ENCODE peak calls at places on chromosomes 4 and X, in five cellular contexts. One of them, this sample, is unnamed.

GRCh38 chr4:101277661-101278060 is 69.7 kb downstream of the PPP3CA start:
- DNase-seq in fibroblast of lung: peak
- DNase-seq in BJ: no peak
- DNase-seq in colonic mucosa: no peak
- DNase-seq in fibroblast of pulmonary artery: peak
- DNase-seq in this sample: no peak

GRCh38 chr4:177118596-177118995 is 191.1 kb upstream of the NEIL3 start:
- DNase-seq in fibroblast of pulmonary artery: peak
- DNase-seq in colonic mucosa: no peak
- DNase-seq in BJ: peak
- DNase-seq in fibroblast of lung: peak
- DNase-seq in this sample: no peak

GRCh38 chr4:139633661-139634060 is 32.0 kb upstream of the MGST2 start:
- DNase-seq in fibroblast of lung: peak
- DNase-seq in colonic mucosa: no peak
- DNase-seq in fibroblast of pulmonary artery: peak
- DNase-seq in BJ: no peak
- DNase-seq in this sample: no peak

GRCh38 chrX:38664285-38664684 is 102.9 kb downstream of the TSPAN7 start:
- DNase-seq in fibroblast of lung: peak
- DNase-seq in fibroblast of pulmonary artery: peak
- DNase-seq in BJ: no peak
- DNase-seq in colonic mucosa: peak
- DNase-seq in this sample: peak

GRCh38 chr4:16597829-16598228 is 300.6 kb downstream of the LDB2 start:
- DNase-seq in fibroblast of pulmonary artery: peak
- DNase-seq in colonic mucosa: no peak
- DNase-seq in fibroblast of lung: peak
- DNase-seq in BJ: no peak
- DNase-seq in this sample: peak

GRCh38 chrX:37603938-37604409 is 32.5 kb downstream of the LANCL3 start:
- DNase-seq in fibroblast of lung: peak
- DNase-seq in BJ: no peak
- DNase-seq in fibroblast of pulmonary artery: no peak
- DNase-seq in colonic mucosa: no peak
- DNase-seq in this sample: no peak

GRCh38 chrX:8724176-8724757 is 7.7 kb downstream of the ANOS1 start:
- DNase-seq in fibroblast of lung: no peak
- DNase-seq in BJ: no peak
- DNase-seq in fibroblast of pulmonary artery: no peak
- DNase-seq in colonic mucosa: no peak
- DNase-seq in this sample: no peak

GRCh38 chr4:187286536-187286935 is 562.9 kb upstream of the FAT1 start:
- DNase-seq in colonic mucosa: no peak
- DNase-seq in fibroblast of lung: peak
- DNase-seq in fibroblast of pulmonary artery: no peak
- DNase-seq in BJ: no peak
- DNase-seq in this sample: no peak

GRCh38 chrX:9566150-9566621 is 101.3 kb downstream of the TBL1X start:
- DNase-seq in colonic mucosa: peak
- DNase-seq in BJ: peak
- DNase-seq in fibroblast of pulmonary artery: peak
- DNase-seq in fibroblast of lung: peak
- DNase-seq in this sample: peak

GRCh38 chrX:153766098-153766817 is 2.2 kb downstream of the PLXNB3 start:
- DNase-seq in colonic mucosa: no peak
- DNase-seq in BJ: peak
- DNase-seq in fibroblast of pulmonary artery: peak
- DNase-seq in fibroblast of lung: peak
- DNase-seq in this sample: peak

GRCh38 chr4:76732246-76732645 is 165.7 kb downstream of the SOWAHB start:
- DNase-seq in fibroblast of lung: no peak
- DNase-seq in colonic mucosa: no peak
- DNase-seq in fibroblast of pulmonary artery: no peak
- DNase-seq in BJ: no peak
- DNase-seq in this sample: no peak

GRCh38 chr4:83241132-83241531 is 43.5 kb downstream of the COQ2 start:
- DNase-seq in BJ: no peak
- DNase-seq in colonic mucosa: no peak
- DNase-seq in fibroblast of pulmonary artery: no peak
- DNase-seq in fibroblast of lung: no peak
- DNase-seq in this sample: no peak

DNA sequence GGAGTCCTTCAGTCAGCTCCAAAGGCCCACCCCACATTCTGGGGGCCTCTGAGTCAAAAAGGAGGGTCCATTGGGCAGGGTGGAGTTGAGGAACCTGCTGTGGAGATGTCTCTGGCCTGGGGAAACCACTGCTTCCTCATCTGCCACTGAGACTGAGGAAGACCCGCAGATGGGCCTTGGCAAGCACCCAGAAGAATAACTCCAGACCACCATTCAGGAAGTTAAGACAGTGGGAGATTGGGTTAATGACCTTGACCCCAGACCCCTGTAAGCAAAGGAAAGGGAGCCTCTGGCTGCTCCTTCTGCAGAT is 8.1 kb upstream of the HSD17B10 start:
- DNase-seq in BJ: no peak
- DNase-seq in fibroblast of pulmonary artery: no peak
- DNase-seq in colonic mucosa: no peak
- DNase-seq in fibroblast of lung: no peak
- DNase-seq in this sample: no peak
- H3K4me3 ChIP-seq in BJ: no peak
- H3K4me3 ChIP-seq in fibroblast of pulmonary artery: no peak
- H3K4me3 ChIP-seq in colonic mucosa: no peak
- H3K4me3 ChIP-seq in fibroblast of lung: no peak
- H3K4me3 ChIP-seq in this sample: no peak

DNA sequence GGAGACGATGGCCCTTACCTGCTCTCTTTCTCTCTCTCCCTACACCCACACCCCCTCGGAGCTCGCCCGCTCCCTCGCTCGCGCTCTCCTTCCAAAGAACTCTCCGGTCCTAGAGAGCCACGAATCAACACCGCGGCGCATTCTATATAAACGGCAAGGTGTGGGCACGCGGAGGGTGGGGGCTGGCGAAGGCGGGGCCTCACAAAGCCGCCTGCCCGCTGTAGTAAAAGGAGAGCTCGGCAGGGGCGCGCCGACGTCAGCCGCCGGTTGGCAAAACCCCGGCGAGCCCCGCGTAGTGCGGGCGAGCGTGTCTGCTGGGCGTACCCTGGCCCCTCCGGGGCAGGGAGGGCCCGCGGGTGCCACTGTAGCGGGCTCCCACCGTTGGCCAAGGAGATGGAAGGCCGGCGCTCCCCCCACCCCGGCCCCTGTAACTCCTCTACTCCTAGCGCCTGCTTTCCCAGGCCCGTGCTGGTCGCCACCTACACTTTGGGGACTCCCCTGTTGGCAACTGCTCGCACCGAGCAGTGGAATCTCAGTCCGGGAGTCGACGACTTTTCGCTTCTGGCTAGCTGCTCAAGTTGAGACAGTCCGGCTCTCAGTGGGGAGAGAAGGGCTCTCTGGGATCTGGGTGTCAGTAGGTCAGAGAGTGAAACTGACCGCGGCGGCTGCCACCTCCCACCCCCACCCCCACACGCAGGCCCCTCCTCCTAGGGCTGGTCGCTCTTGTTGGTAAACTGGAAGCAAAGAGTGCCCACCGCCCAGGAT is 325.5 kb upstream of the F9 start:
- DNase-seq in fibroblast of lung: peak
- DNase-seq in colonic mucosa: peak
- DNase-seq in BJ: no peak
- DNase-seq in fibroblast of pulmonary artery: no peak
- DNase-seq in this sample: no peak
- H3K4me3 ChIP-seq in fibroblast of lung: peak
- H3K4me3 ChIP-seq in colonic mucosa: peak
- H3K4me3 ChIP-seq in BJ: peak
- H3K4me3 ChIP-seq in fibroblast of pulmonary artery: peak
- H3K4me3 ChIP-seq in this sample: peak

GRCh38 chr4:145153904-145154298 is 26.5 kb downstream of the OTUD4 start:
- DNase-seq in fibroblast of lung: no peak
- DNase-seq in fibroblast of pulmonary artery: no peak
- DNase-seq in BJ: no peak
- DNase-seq in colonic mucosa: no peak
- DNase-seq in this sample: no peak
- H3K4me3 ChIP-seq in fibroblast of lung: no peak
- H3K4me3 ChIP-seq in fibroblast of pulmonary artery: no peak
- H3K4me3 ChIP-seq in BJ: no peak
- H3K4me3 ChIP-seq in colonic mucosa: no peak
- H3K4me3 ChIP-seq in this sample: no peak

GRCh38 chr4:152041304-152041703 is 280.5 kb upstream of the GATB start:
- DNase-seq in fibroblast of lung: no peak
- DNase-seq in fibroblast of pulmonary artery: no peak
- DNase-seq in colonic mucosa: no peak
- DNase-seq in BJ: no peak
- DNase-seq in this sample: no peak
- H3K4me3 ChIP-seq in fibroblast of lung: no peak
- H3K4me3 ChIP-seq in fibroblast of pulmonary artery: no peak
- H3K4me3 ChIP-seq in colonic mucosa: no peak
- H3K4me3 ChIP-seq in BJ: no peak
- H3K4me3 ChIP-seq in this sample: no peak

GRCh38 chr4:123554263-123554662 is 157.7 kb downstream of the SPRY1 start:
- DNase-seq in fibroblast of lung: no peak
- DNase-seq in colonic mucosa: no peak
- DNase-seq in BJ: no peak
- DNase-seq in fibroblast of pulmonary artery: no peak
- DNase-seq in this sample: no peak

GRCh38 chr4:123555500-123556273 is 159.1 kb downstream of the SPRY1 start:
- DNase-seq in BJ: peak
- DNase-seq in colonic mucosa: peak
- DNase-seq in fibroblast of lung: peak
- DNase-seq in fibroblast of pulmonary artery: peak
- DNase-seq in this sample: peak

GRCh38 chr4:123553733-123554132 is 157.1 kb downstream of the SPRY1 start:
- DNase-seq in colonic mucosa: no peak
- DNase-seq in fibroblast of pulmonary artery: no peak
- DNase-seq in fibroblast of lung: no peak
- DNase-seq in BJ: no peak
- DNase-seq in this sample: no peak

GRCh38 chr4:123556526-123556925 is 159.9 kb downstream of the SPRY1 start:
- DNase-seq in colonic mucosa: no peak
- DNase-seq in fibroblast of lung: no peak
- DNase-seq in BJ: no peak
- DNase-seq in fibroblast of pulmonary artery: no peak
- DNase-seq in this sample: no peak

GRCh38 chr4:123554819-123555499 is 158.4 kb downstream of the SPRY1 start:
- DNase-seq in fibroblast of lung: no peak
- DNase-seq in fibroblast of pulmonary artery: no peak
- DNase-seq in BJ: no peak
- DNase-seq in colonic mucosa: peak
- DNase-seq in this sample: no peak
- H3K4me3 ChIP-seq in fibroblast of lung: no peak
- H3K4me3 ChIP-seq in fibroblast of pulmonary artery: no peak
- H3K4me3 ChIP-seq in BJ: no peak
- H3K4me3 ChIP-seq in colonic mucosa: no peak
- H3K4me3 ChIP-seq in this sample: peak

DNA sequence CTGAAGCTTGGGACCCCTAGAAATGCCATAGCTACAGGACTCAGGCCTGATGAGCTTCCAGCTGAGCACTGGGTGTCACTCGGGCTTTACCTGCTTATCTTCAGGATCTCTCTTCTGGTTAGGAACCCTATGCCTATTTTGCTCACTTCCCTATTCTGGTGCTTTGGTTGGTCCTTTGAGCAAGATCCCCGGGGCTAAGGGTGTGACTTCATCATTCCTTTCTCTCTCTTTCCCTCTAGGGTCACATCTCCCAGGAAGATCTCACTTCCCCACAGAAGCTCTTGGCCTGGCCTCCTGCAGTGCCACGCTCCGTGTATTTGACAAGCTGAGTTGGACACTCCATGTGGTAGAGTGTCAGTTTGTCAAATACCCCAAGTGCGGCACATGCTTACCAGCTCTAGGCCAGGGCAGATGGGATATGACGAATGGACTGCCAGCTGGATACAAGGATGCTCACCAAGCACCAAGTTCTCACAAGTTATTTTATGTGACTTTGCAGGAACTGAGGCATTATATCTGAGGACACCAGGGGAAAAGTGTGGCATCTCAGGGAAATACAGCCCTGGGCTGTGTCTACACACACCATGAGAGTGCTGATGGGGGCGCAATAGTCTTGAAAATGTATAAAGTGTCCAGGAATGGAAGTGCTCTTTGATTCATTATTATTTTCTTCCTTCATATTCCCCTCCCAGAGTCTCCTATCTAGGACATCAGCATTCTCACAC is 21.1 kb downstream of the VSIG4 start:
- DNase-seq in BJ: no peak
- DNase-seq in fibroblast of lung: no peak
- DNase-seq in fibroblast of pulmonary artery: no peak
- DNase-seq in colonic mucosa: no peak
- DNase-seq in this sample: no peak
- H3K4me3 ChIP-seq in BJ: no peak
- H3K4me3 ChIP-seq in fibroblast of lung: no peak
- H3K4me3 ChIP-seq in fibroblast of pulmonary artery: no peak
- H3K4me3 ChIP-seq in colonic mucosa: no peak
- H3K4me3 ChIP-seq in this sample: no peak

DNA sequence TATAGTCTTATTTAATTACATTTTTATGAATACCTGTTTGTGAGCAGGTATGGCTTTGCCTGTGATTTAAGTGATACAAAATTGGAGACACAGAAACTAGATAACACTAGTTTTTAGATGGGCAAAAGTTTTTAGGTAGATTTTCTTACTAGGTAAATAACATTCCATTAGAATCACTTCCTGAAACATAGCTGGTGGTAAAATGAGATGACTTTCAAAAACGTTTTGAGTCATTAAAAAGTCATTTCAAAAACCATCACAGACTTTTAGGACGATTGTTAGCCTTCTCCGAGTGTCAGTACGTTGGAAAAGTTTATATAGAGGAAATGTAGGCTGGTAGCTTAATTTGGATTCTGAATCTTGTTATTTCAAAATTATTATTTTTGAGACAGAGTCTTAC is 18.3 kb downstream of the PTTG2 start:
- DNase-seq in BJ: no peak
- DNase-seq in fibroblast of pulmonary artery: no peak
- DNase-seq in colonic mucosa: no peak
- DNase-seq in fibroblast of lung: peak
- DNase-seq in this sample: no peak
- H3K4me3 ChIP-seq in BJ: peak
- H3K4me3 ChIP-seq in fibroblast of pulmonary artery: peak
- H3K4me3 ChIP-seq in colonic mucosa: no peak
- H3K4me3 ChIP-seq in fibroblast of lung: peak
- H3K4me3 ChIP-seq in this sample: peak

This sample was measured in SJCRH30.